ENCODE peak calls at places on chromosomes 3 and 15, in eight cellular contexts. One of them, this sample, is unnamed.

GRCh38 chr3:9110802-9111201 is 138.6 kb downstream of the SRGAP3 start:
- DNase-seq in HTR-8/SVneo: no peak
- DNase-seq in NAMALWA: no peak
- DNase-seq in GOT3: no peak
- DNase-seq in IMR-90: no peak
- DNase-seq in effector CD4-positive, alpha-beta T cell: no peak
- DNase-seq in fibroblast of the aortic adventitia: peak; percentile 11
- DNase-seq in HT1080: no peak
- DNase-seq in this sample: no peak

GRCh38 chr3:18466136-18466535 is 41.0 kb upstream of the SATB1 start:
- DNase-seq in IMR-90: no peak
- DNase-seq in HT1080: no peak
- DNase-seq in HTR-8/SVneo: no peak
- DNase-seq in NAMALWA: no peak
- DNase-seq in fibroblast of the aortic adventitia: no peak
- DNase-seq in effector CD4-positive, alpha-beta T cell: no peak
- DNase-seq in GOT3: no peak
- DNase-seq in this sample: no peak

GRCh38 chr3:14561051-14561634 is 21.0 kb upstream of the GRIP2 start:
- DNase-seq in GOT3: no peak
- DNase-seq in HTR-8/SVneo: no peak
- DNase-seq in effector CD4-positive, alpha-beta T cell: no peak
- DNase-seq in fibroblast of the aortic adventitia: peak; percentile 37
- DNase-seq in HT1080: no peak
- DNase-seq in NAMALWA: no peak
- DNase-seq in IMR-90: peak; percentile 60
- DNase-seq in this sample: no peak

GRCh38 chr15:62307551-62307950 is 142.5 kb upstream of the C2CD4B start:
- DNase-seq in effector CD4-positive, alpha-beta T cell: no peak
- DNase-seq in HT1080: peak; percentile 86
- DNase-seq in GOT3: no peak
- DNase-seq in IMR-90: peak; percentile 76
- DNase-seq in HTR-8/SVneo: peak; percentile 41
- DNase-seq in fibroblast of the aortic adventitia: peak; percentile 18
- DNase-seq in NAMALWA: no peak
- DNase-seq in this sample: no peak

GRCh38 chr15:66744610-66745279 is 42.7 kb downstream of the SMAD6 start:
- DNase-seq in NAMALWA: no peak
- DNase-seq in effector CD4-positive, alpha-beta T cell: no peak
- DNase-seq in fibroblast of the aortic adventitia: no peak
- DNase-seq in GOT3: no peak
- DNase-seq in HT1080: no peak
- DNase-seq in IMR-90: no peak
- DNase-seq in HTR-8/SVneo: no peak
- DNase-seq in this sample: no peak

GRCh38 chr15:82812994-82813393 is 3.6 kb downstream of the WHAMM start:
- DNase-seq in effector CD4-positive, alpha-beta T cell: no peak
- DNase-seq in NAMALWA: no peak
- DNase-seq in IMR-90: no peak
- DNase-seq in HT1080: no peak
- DNase-seq in fibroblast of the aortic adventitia: no peak
- DNase-seq in GOT3: no peak
- DNase-seq in HTR-8/SVneo: no peak
- DNase-seq in this sample: no peak

GRCh38 chr15:51750942-51751686 is at the start of gene TMOD2:
- DNase-seq in effector CD4-positive, alpha-beta T cell: peak; percentile 32
- DNase-seq in fibroblast of the aortic adventitia: peak; percentile 18
- DNase-seq in HTR-8/SVneo: peak; percentile 27
- DNase-seq in NAMALWA: peak; percentile 43
- DNase-seq in GOT3: no peak
- DNase-seq in IMR-90: peak; percentile 26
- DNase-seq in HT1080: no peak
- DNase-seq in this sample: no peak

GRCh38 chr3:141769171-141769894 is 6.1 kb downstream of the GRK7 start:
- DNase-seq in GOT3: no peak
- DNase-seq in HTR-8/SVneo: no peak
- DNase-seq in effector CD4-positive, alpha-beta T cell: no peak
- DNase-seq in HT1080: no peak
- DNase-seq in NAMALWA: no peak
- DNase-seq in IMR-90: peak; percentile 31
- DNase-seq in fibroblast of the aortic adventitia: peak; percentile 36
- DNase-seq in this sample: no peak

GRCh38 chr3:48563382-48563918 is at the start of gene UCN2:
- DNase-seq in HT1080: peak; percentile 80
- DNase-seq in HTR-8/SVneo: no peak
- DNase-seq in NAMALWA: no peak
- DNase-seq in fibroblast of the aortic adventitia: peak; percentile 22
- DNase-seq in GOT3: no peak
- DNase-seq in IMR-90: peak; percentile 21
- DNase-seq in effector CD4-positive, alpha-beta T cell: no peak
- DNase-seq in this sample: no peak

GRCh38 chr3:155595371-155595770 is 149.5 kb downstream of the PLCH1 start:
- DNase-seq in IMR-90: no peak
- DNase-seq in HT1080: no peak
- DNase-seq in HTR-8/SVneo: no peak
- DNase-seq in GOT3: no peak
- DNase-seq in fibroblast of the aortic adventitia: no peak
- DNase-seq in NAMALWA: no peak
- DNase-seq in effector CD4-positive, alpha-beta T cell: no peak
- DNase-seq in this sample: no peak

GRCh38 chr3:67940200-67940952 is 286.0 kb upstream of the SUCLG2 start:
- DNase-seq in effector CD4-positive, alpha-beta T cell: no peak
- DNase-seq in IMR-90: no peak
- DNase-seq in HTR-8/SVneo: no peak
- DNase-seq in NAMALWA: peak; percentile 1
- DNase-seq in GOT3: no peak
- DNase-seq in HT1080: no peak
- DNase-seq in fibroblast of the aortic adventitia: peak; percentile 6
- DNase-seq in this sample: peak; percentile 59

GRCh38 chr3:145623349-145623748 is 537.6 kb downstream of the PLOD2 start:
- DNase-seq in HTR-8/SVneo: peak; percentile 9
- DNase-seq in fibroblast of the aortic adventitia: no peak
- DNase-seq in NAMALWA: no peak
- DNase-seq in HT1080: no peak
- DNase-seq in effector CD4-positive, alpha-beta T cell: no peak
- DNase-seq in GOT3: no peak
- DNase-seq in IMR-90: no peak
- DNase-seq in this sample: no peak

GRCh38 chr3:37907906-37908305 is 46.2 kb downstream of the CTDSPL start:
- DNase-seq in GOT3: no peak
- DNase-seq in fibroblast of the aortic adventitia: no peak
- DNase-seq in HT1080: peak; percentile 56
- DNase-seq in IMR-90: no peak
- DNase-seq in effector CD4-positive, alpha-beta T cell: no peak
- DNase-seq in NAMALWA: no peak
- DNase-seq in HTR-8/SVneo: no peak
- DNase-seq in this sample: peak; percentile 31

GRCh38 chr3:6282920-6283319 is 578.0 kb upstream of the GRM7 start:
- DNase-seq in GOT3: no peak
- DNase-seq in HT1080: no peak
- DNase-seq in IMR-90: no peak
- DNase-seq in effector CD4-positive, alpha-beta T cell: no peak
- DNase-seq in HTR-8/SVneo: no peak
- DNase-seq in NAMALWA: no peak
- DNase-seq in fibroblast of the aortic adventitia: no peak
- DNase-seq in this sample: peak; percentile 91

GRCh38 chr15:82113116-82113715 is 67.4 kb upstream of the MEX3B start:
- DNase-seq in GOT3: no peak
- DNase-seq in IMR-90: no peak
- DNase-seq in NAMALWA: no peak
- DNase-seq in fibroblast of the aortic adventitia: no peak
- DNase-seq in effector CD4-positive, alpha-beta T cell: no peak
- DNase-seq in HT1080: peak; percentile 26
- DNase-seq in HTR-8/SVneo: no peak
- DNase-seq in this sample: no peak

GRCh38 chr3:169243122-169243521 is 420.4 kb downstream of the MECOM start:
- DNase-seq in NAMALWA: no peak
- DNase-seq in fibroblast of the aortic adventitia: peak; percentile 63
- DNase-seq in HT1080: peak; percentile 61
- DNase-seq in HTR-8/SVneo: peak; percentile 3
- DNase-seq in GOT3: no peak
- DNase-seq in effector CD4-positive, alpha-beta T cell: no peak
- DNase-seq in IMR-90: peak; percentile 10
- DNase-seq in this sample: no peak

GRCh38 chr3:72375237-72376154 is 472.7 kb downstream of the SHQ1 start:
- DNase-seq in fibroblast of the aortic adventitia: no peak
- DNase-seq in HT1080: no peak
- DNase-seq in HTR-8/SVneo: no peak
- DNase-seq in IMR-90: no peak
- DNase-seq in NAMALWA: no peak
- DNase-seq in effector CD4-positive, alpha-beta T cell: no peak
- DNase-seq in GOT3: no peak
- DNase-seq in this sample: no peak

GRCh38 chr3:58175429-58176184 is 35.2 kb downstream of the DNASE1L3 start:
- DNase-seq in NAMALWA: no peak
- DNase-seq in HT1080: no peak
- DNase-seq in GOT3: no peak
- DNase-seq in HTR-8/SVneo: no peak
- DNase-seq in effector CD4-positive, alpha-beta T cell: no peak
- DNase-seq in IMR-90: peak; percentile 46
- DNase-seq in fibroblast of the aortic adventitia: peak; percentile 72
- DNase-seq in this sample: no peak

GRCh38 chr3:155179425-155179814 is 99.3 kb downstream of the MME start:
- DNase-seq in NAMALWA: no peak
- DNase-seq in HT1080: no peak
- DNase-seq in IMR-90: no peak
- DNase-seq in fibroblast of the aortic adventitia: no peak
- DNase-seq in effector CD4-positive, alpha-beta T cell: no peak
- DNase-seq in HTR-8/SVneo: no peak
- DNase-seq in GOT3: no peak
- DNase-seq in this sample: no peak

GRCh38 chr3:107942244-107942643 is 148.6 kb downstream of the CD47 start:
- DNase-seq in effector CD4-positive, alpha-beta T cell: no peak
- DNase-seq in IMR-90: peak; percentile 13
- DNase-seq in HT1080: peak; percentile 65
- DNase-seq in GOT3: no peak
- DNase-seq in HTR-8/SVneo: no peak
- DNase-seq in fibroblast of the aortic adventitia: no peak
- DNase-seq in NAMALWA: no peak
- DNase-seq in this sample: no peak

GRCh38 chr3:32323605-32324004 is 68.0 kb upstream of the CMTM7 start:
- DNase-seq in IMR-90: no peak
- DNase-seq in GOT3: no peak
- DNase-seq in HTR-8/SVneo: no peak
- DNase-seq in fibroblast of the aortic adventitia: no peak
- DNase-seq in HT1080: no peak
- DNase-seq in effector CD4-positive, alpha-beta T cell: no peak
- DNase-seq in NAMALWA: no peak
- DNase-seq in this sample: no peak

GRCh38 chr15:74167891-74168331 is 5.6 kb upstream of the ISLR start:
- DNase-seq in NAMALWA: no peak
- DNase-seq in GOT3: no peak
- DNase-seq in IMR-90: no peak
- DNase-seq in HTR-8/SVneo: no peak
- DNase-seq in effector CD4-positive, alpha-beta T cell: no peak
- DNase-seq in fibroblast of the aortic adventitia: no peak
- DNase-seq in HT1080: no peak
- DNase-seq in this sample: no peak

GRCh38 chr3:69357196-69357595 is 28.7 kb downstream of the FRMD4B start:
- DNase-seq in HT1080: no peak
- DNase-seq in IMR-90: no peak
- DNase-seq in NAMALWA: no peak
- DNase-seq in fibroblast of the aortic adventitia: no peak
- DNase-seq in HTR-8/SVneo: no peak
- DNase-seq in effector CD4-positive, alpha-beta T cell: no peak
- DNase-seq in GOT3: no peak
- DNase-seq in this sample: no peak

GRCh38 chr3:24830230-24831152 is 335.8 kb upstream of the THRB start:
- DNase-seq in GOT3: no peak
- DNase-seq in fibroblast of the aortic adventitia: no peak
- DNase-seq in IMR-90: no peak
- DNase-seq in HT1080: no peak
- DNase-seq in effector CD4-positive, alpha-beta T cell: no peak
- DNase-seq in HTR-8/SVneo: no peak
- DNase-seq in NAMALWA: no peak
- DNase-seq in this sample: no peak

GRCh38 chr3:71589132-71589531 is 5.6 kb upstream of the FOXP1 start:
- DNase-seq in IMR-90: no peak
- DNase-seq in NAMALWA: no peak
- DNase-seq in GOT3: no peak
- DNase-seq in HTR-8/SVneo: no peak
- DNase-seq in effector CD4-positive, alpha-beta T cell: no peak
- DNase-seq in HT1080: no peak
- DNase-seq in fibroblast of the aortic adventitia: no peak
- DNase-seq in this sample: no peak

GRCh38 chr3:185717121-185717520 is 107.7 kb downstream of the IGF2BP2 start:
- DNase-seq in NAMALWA: no peak
- DNase-seq in effector CD4-positive, alpha-beta T cell: no peak
- DNase-seq in fibroblast of the aortic adventitia: peak; percentile 93
- DNase-seq in HTR-8/SVneo: peak; percentile 51
- DNase-seq in IMR-90: peak; percentile 93
- DNase-seq in HT1080: peak; percentile 80
- DNase-seq in GOT3: no peak
- DNase-seq in this sample: peak; percentile 61

GRCh38 chr15:36468746-36469145 is 110.7 kb upstream of the CDIN1 start:
- DNase-seq in fibroblast of the aortic adventitia: peak; percentile 43
- DNase-seq in NAMALWA: no peak
- DNase-seq in GOT3: no peak
- DNase-seq in HT1080: peak; percentile 39
- DNase-seq in HTR-8/SVneo: no peak
- DNase-seq in effector CD4-positive, alpha-beta T cell: no peak
- DNase-seq in IMR-90: peak; percentile 100
- DNase-seq in this sample: no peak

GRCh38 chr3:96678325-96678724 is 136.1 kb upstream of the EPHA6 start:
- DNase-seq in HT1080: no peak
- DNase-seq in fibroblast of the aortic adventitia: no peak
- DNase-seq in NAMALWA: no peak
- DNase-seq in GOT3: no peak
- DNase-seq in IMR-90: no peak
- DNase-seq in effector CD4-positive, alpha-beta T cell: no peak
- DNase-seq in HTR-8/SVneo: no peak
- DNase-seq in this sample: no peak

GRCh38 chr15:59998256-59999063 is 5.7 kb upstream of the FOXB1 start:
- DNase-seq in fibroblast of the aortic adventitia: no peak
- DNase-seq in GOT3: no peak
- DNase-seq in HT1080: no peak
- DNase-seq in HTR-8/SVneo: no peak
- DNase-seq in effector CD4-positive, alpha-beta T cell: no peak
- DNase-seq in IMR-90: no peak
- DNase-seq in NAMALWA: no peak
- DNase-seq in this sample: no peak

GRCh38 chr3:170130532-170130931 is 51.0 kb downstream of the PHC3 start:
- DNase-seq in fibroblast of the aortic adventitia: peak; percentile 41
- DNase-seq in IMR-90: no peak
- DNase-seq in effector CD4-positive, alpha-beta T cell: no peak
- DNase-seq in HTR-8/SVneo: no peak
- DNase-seq in NAMALWA: peak; percentile 31
- DNase-seq in HT1080: no peak
- DNase-seq in GOT3: no peak
- DNase-seq in this sample: no peak

GRCh38 chr15:45181491-45182285 is 6.1 kb downstream of the SHF start:
- DNase-seq in NAMALWA: no peak
- DNase-seq in GOT3: no peak
- DNase-seq in HT1080: no peak
- DNase-seq in HTR-8/SVneo: no peak
- DNase-seq in effector CD4-positive, alpha-beta T cell: no peak
- DNase-seq in IMR-90: no peak
- DNase-seq in fibroblast of the aortic adventitia: no peak
- DNase-seq in this sample: peak; percentile 44

GRCh38 chr3:133428552-133428951 is 28.7 kb downstream of the BFSP2 start:
- DNase-seq in fibroblast of the aortic adventitia: no peak
- DNase-seq in NAMALWA: no peak
- DNase-seq in effector CD4-positive, alpha-beta T cell: no peak
- DNase-seq in HT1080: no peak
- DNase-seq in GOT3: no peak
- DNase-seq in IMR-90: no peak
- DNase-seq in HTR-8/SVneo: no peak
- DNase-seq in this sample: no peak

GRCh38 chr3:122560680-122561079 is 3.4 kb downstream of the PARP9 start:
- DNase-seq in effector CD4-positive, alpha-beta T cell: peak; percentile 58
- DNase-seq in NAMALWA: peak; percentile 86
- DNase-seq in IMR-90: peak; percentile 71
- DNase-seq in HTR-8/SVneo: peak; percentile 58
- DNase-seq in GOT3: no peak
- DNase-seq in fibroblast of the aortic adventitia: peak; percentile 77
- DNase-seq in HT1080: peak; percentile 81
- DNase-seq in this sample: peak; percentile 71

GRCh38 chr15:89423981-89424380 is 72.4 kb downstream of the RHCG start:
- DNase-seq in GOT3: no peak
- DNase-seq in effector CD4-positive, alpha-beta T cell: no peak
- DNase-seq in fibroblast of the aortic adventitia: no peak
- DNase-seq in NAMALWA: no peak
- DNase-seq in HTR-8/SVneo: no peak
- DNase-seq in IMR-90: no peak
- DNase-seq in HT1080: no peak
- DNase-seq in this sample: no peak